ENCODE peak calls at places on chromosomes 7 and 10, in five cellular contexts. J is bronchial epithelial cell, T is fibroblast of mammary gland, D is HepG2, P is hepatocyte. Z is an unnamed sample.

GRCh38 chr7:63899691-63900393 is 98.8 kb upstream of the ZNF722 start:
- DNase-seq in J (no peak), T (peak; percentile 23), D (no peak), P (no peak), Z (no peak)

GRCh38 chr10:16756561-16757221 is 60.5 kb downstream of the RSU1 start:
- DNase-seq in J (no peak), T (peak; percentile 83), D (no peak), P (no peak), Z (peak; percentile 62)

GRCh38 chr10:71740069-71740468 is 20.5 kb upstream of the C10orf105 start:
- DNase-seq in J (peak; percentile 91), T (peak; percentile 51), D (no peak), P (peak; percentile 50), Z (peak; percentile 82)

GRCh38 chr10:50216894-50217293 is 34.4 kb downstream of the ASAH2 start:
- DNase-seq in J (peak; percentile 35), T (peak; percentile 68), D (peak; percentile 46), P (no peak), Z (peak; percentile 72)

GRCh38 chr7:149565096-149565382 is 67.4 kb upstream of the ZNF746 start:
- DNase-seq in J (no peak), T (no peak), D (no peak), P (no peak), Z (no peak)

GRCh38 chr7:48637382-48637781 is 287.0 kb upstream of the CDC14C start:
- DNase-seq in J (peak; percentile 65), T (peak; percentile 1), D (no peak), P (no peak), Z (no peak)

GRCh38 chr7:95922191-95922590 is 149.8 kb downstream of the DYNC1I1 start:
- DNase-seq in J (no peak), T (peak; percentile 28), D (no peak), P (no peak), Z (peak; percentile 22)

GRCh38 chr7:22208806-22209205 is 148.1 kb downstream of the RAPGEF5 start:
- DNase-seq in J (peak; percentile 80), T (no peak), D (no peak), P (no peak), Z (no peak)

GRCh38 chr7:129751916-129752315 is 140.4 kb downstream of the NRF1 start:
- DNase-seq in J (peak; percentile 43), T (no peak), D (no peak), P (no peak), Z (no peak)

GRCh38 chr10:103758294-103758681 is 97.1 kb downstream of the SH3PXD2A start:
- DNase-seq in J (peak; percentile 93), T (peak; percentile 86), D (peak; percentile 66), P (no peak), Z (peak; percentile 19)

GRCh38 chr7:761101-761500 is 34.0 kb upstream of the PRKAR1B start:
- DNase-seq in J (no peak), T (no peak), D (no peak), P (no peak), Z (no peak)

DNA sequence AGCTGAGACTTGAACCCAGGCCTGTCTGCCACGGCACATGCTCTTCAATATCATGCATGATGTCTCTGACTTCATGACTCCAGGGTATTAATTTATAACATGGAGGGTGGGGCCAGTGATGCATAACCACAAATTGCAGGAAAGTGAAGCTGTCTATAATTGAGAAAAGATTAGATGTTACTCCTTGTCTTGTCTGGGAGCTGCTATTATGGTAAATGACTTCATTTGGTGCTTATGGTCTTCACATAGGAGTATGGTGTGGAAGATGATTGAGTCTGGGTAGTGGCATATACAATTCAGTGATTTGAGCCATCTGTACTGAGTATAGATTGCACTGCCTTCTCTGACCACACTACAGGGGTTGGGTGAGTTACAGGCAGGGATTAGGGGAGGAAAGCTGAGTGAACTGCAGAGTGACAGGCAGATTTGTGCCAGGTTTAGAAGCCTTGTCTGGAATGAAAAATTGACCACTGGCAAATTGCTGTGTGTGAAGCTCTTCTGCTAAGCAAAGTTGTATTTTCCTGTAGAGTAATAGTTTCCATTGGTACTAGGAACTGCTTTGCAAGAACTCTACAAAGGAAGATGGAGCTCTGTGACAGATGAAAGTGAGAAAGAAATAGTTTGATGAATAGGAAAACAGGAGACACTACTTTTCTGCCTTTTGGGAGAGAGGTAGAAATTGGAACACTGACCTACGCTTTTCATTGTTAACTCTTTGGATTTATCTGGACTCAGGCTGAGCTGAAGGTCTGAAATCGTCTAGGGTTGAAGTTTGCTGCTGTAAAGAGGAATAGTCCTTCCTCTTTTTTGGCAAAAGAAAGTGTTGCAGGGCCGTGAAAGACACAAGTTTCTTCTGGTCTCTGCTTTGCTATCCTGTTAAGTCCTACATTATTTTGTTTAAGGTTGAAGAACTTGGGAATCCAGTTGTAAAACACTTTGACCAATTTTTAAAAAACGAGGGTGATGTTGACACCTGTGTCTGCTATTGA is 2.7 kb downstream of the SND1 start:
- DNase-seq in J (peak; percentile 15), T (peak; percentile 43), D (no peak), P (no peak), Z (peak; percentile 34)
- H3K4me3 ChIP-seq in J (no peak overlapping the region), T (peak overlapping the region; percentile 98), D (peak overlapping the region; percentile 98), P (no peak overlapping the region), Z (peak overlapping the region; percentile 99)

DNA sequence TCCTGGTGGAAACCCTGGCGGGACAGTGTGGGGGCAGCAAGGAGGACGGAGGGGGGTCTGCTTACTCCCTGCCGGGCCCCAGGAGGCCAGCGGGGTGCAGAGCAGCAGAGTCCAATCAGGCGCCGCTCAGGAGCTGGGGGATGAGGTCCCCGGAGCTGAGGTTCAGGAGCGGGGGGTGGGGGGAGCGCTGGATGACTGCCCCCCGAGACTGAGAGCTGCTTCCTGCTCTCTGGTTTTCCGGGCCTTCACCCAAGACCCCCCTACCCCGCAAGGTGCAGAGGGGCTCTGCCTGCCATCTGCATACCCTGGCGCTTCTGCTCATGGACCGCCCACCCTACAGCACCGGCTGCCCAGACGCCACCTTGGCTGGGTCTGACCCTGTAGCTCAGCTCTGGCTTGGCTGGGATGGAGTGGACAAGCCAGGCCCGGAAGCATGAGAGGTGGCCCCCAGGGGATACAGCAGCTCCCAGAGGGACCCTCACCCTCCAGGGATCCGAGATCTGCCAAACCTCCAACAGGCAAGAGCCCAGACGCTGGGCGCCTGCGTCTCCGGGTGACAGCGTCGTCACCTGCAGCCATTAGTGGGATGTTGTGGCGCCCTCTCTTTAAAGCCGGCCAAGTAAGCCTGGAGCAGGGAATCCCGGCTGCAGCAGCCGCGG is 923 bp downstream of the KNDC1 start:
- DNase-seq in J (no peak), T (no peak), D (no peak), P (no peak), Z (no peak)
- TF ChIP-seq CTCF in J (no peak), T (no peak), D (no peak), P (no peak), Z (no peak)

GRCh38 chr7:27194641-27195379 is 5.1 kb downstream of the HOXA13 start:
- DNase-seq in J (no peak), T (no peak), D (no peak), P (no peak), Z (no peak)
- H3K4me3 ChIP-seq in J (no peak overlapping the region), T (no peak overlapping the region), D (no peak overlapping the region), P (peak overlapping the region; percentile 3), Z (no peak overlapping the region)

DNA sequence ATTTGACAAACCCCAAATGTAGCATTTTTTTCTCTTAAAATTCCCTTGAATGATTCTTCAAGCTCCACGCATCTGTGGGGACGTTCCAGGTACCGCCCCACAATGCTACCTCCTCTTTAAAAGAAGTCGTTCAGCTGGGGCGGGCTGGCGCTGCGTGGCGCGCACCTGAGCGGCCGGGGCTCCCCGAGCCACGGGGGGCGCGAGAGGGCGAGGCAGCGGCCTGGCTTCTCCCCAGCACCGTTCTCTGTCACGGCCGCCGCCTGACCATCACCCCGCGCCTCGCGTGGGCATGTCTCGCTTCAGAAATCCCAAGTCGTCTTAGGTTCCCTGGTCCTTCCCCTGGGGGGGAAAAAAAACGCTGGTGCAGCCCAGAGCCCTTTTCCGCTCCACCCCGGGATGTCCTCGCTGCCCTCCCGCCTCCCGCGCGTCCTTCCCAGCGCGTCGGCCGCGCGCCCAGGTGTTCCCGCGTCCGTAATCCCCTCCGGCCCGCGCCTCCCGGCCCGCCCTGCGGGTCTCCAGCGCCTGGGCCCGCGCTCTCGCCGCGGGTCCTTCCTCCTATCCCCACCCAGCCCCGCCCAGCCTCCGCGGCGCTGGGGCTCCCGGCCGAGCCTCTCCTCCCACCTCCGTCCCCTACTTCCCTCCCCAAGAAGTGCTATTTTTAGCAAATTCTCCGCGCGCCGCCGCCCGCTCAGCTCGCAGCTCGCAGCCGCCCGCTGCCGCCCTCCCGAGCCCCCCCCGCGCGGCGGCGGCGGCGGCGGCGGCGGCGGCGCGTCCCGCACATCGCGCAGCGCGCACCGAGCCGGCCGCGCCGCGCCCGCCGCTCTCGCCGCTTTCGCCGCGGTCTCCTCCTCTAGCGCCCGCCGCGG is 58.8 kb upstream of the PRPS1L1 start:
- DNase-seq in J (no peak), T (no peak), D (no peak), P (peak; percentile 45), Z (peak; percentile 14)
- TF ChIP-seq CTCF in J (peak; percentile 7), T (no peak), D (no peak), P (peak; percentile 22), Z (no peak)

DNA sequence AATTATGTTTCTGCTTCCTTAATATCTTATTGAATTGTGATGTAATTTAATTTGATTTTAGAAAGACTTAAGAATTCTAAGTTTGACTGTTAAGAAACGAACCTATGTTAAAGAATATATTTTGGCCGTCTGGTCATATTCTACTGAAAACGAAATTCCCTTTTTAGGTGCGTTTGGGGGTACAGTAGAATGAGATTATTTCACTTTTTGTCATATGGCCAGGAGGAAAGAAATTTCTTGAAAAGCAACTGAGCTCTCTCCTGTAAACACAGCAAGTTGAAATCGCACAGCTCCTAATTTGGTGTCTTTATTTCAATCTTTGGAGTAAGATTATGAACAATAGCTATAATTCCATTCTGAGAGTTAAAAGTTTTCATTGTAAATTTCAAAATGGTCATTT is 227.6 kb downstream of the CACNB2 start:
- DNase-seq in J (no peak), T (no peak), D (no peak), P (no peak), Z (no peak)
- H3K4me3 ChIP-seq in J (no peak overlapping the region), T (no peak overlapping the region), D (no peak overlapping the region), P (no peak overlapping the region), Z (no peak overlapping the region)

GRCh38 chr7:97024209-97025129 is at the start of gene DLX5:
- DNase-seq in J (peak; percentile 38), T (peak; percentile 41), D (peak; percentile 18), P (peak; percentile 73), Z (peak; percentile 24)
- TF ChIP-seq CTCF in J (no peak), T (no peak), D (no peak), P (no peak), Z (no peak)

DNA sequence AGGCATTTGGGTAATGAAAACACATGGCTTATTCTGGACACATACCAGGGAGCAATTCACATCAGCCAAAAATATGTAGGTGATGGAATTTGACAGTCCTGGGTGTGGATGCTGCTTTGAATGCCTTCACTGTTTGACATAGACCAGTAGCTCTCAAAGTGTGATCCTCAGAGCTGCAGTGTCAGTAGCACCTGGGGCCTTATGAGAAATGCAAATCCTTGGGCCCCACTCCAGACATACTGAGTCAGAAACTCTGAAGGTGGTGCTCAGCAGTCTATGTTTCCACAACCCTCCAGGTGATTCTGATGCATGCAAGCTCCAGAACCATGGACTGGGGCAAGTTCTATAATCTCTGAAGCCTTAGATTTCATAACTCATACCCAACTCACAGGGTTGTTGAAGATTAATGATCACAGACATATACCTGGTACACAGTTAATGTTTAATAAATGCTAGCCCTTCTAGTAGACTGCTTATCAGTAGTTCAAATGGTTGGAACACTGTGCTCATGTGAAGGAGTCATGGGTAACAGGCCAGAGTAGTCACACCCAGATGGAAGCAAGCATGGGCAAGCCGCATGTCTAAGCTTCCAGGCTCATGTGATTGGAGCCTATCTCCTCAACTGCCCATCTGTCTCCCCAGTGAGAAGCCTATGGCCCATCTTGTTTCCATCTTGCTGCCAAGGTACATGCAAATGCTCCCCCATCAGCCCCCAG is 715.6 kb downstream of the GRID1 start:
- DNase-seq in J (peak; percentile 61), T (no peak), D (no peak), P (peak; percentile 25), Z (no peak)
- H3K4me3 ChIP-seq in J (no peak overlapping the region), T (no peak overlapping the region), D (no peak overlapping the region), P (no peak overlapping the region), Z (no peak overlapping the region)

GRCh38 chr10:114304566-114305421 is 65.7 kb downstream of the VWA2 start:
- DNase-seq in J (no peak), T (no peak), D (no peak), P (peak; percentile 70), Z (no peak)
- TF ChIP-seq CTCF in J (peak; percentile 83), T (peak; percentile 24), D (peak; percentile 46), P (peak; percentile 63), Z (peak; percentile 58)

Z was measured in fibroblast of the aortic adventitia.